ENCODE peak calls at places on chromosomes 1 and 21, in eight cellular contexts. I is SW480, G is nucleus accumbens, B is aorta, H is NCI-H345, M is Right ventricle myocardium superior, F is H54, W is HTR-8/SVneo. Y is an unnamed sample.

GRCh38 chr1:55209247-55209646 is 5.9 kb downstream of the USP24 start:
- DNase-seq in B (no peak), I (no peak), H (no peak), M (no peak), W (no peak), F (no peak), G (no peak), Y (peak; percentile 12)

GRCh38 chr1:88800382-88801051 is 90.8 kb downstream of the GTF2B start:
- DNase-seq in W (peak; percentile 8), M (no peak), I (no peak), G (no peak), B (no peak), F (no peak), H (no peak), Y (no peak)

GRCh38 chr21:44510508-44511218 is 29.3 kb downstream of the KRTAP10-1 start:
- DNase-seq in I (peak; percentile 79), G (peak; percentile 35), F (peak; percentile 70), B (peak; percentile 72), M (peak; percentile 67), W (peak; percentile 74), H (peak; percentile 33), Y (peak; percentile 63)

GRCh38 chr1:94783342-94784264 is 36.6 kb upstream of the SLC44A3 start:
- DNase-seq in M (peak; percentile 86), G (peak; percentile 53), W (peak; percentile 27), H (no peak), F (peak; percentile 52), B (peak; percentile 94), I (no peak), Y (no peak)

GRCh38 chr1:221431068-221431651 is 310.7 kb downstream of the DUSP10 start:
- DNase-seq in W (no peak), B (no peak), H (no peak), M (no peak), F (no peak), I (no peak), G (no peak), Y (no peak)

GRCh38 chr1:202592141-202592540 is 118.1 kb downstream of the SYT2 start:
- DNase-seq in G (no peak), B (no peak), M (no peak), F (no peak), W (no peak), H (no peak), I (no peak), Y (no peak)

GRCh38 chr21:41783476-41784150 is 16.8 kb upstream of the RIPK4 start:
- DNase-seq in H (peak; percentile 94), M (no peak), W (peak; percentile 53), F (peak; percentile 54), I (peak; percentile 98), B (no peak), G (no peak), Y (peak; percentile 94)

GRCh38 chr1:18458133-18458750 is 22.5 kb upstream of the KLHDC7A start:
- DNase-seq in I (no peak), G (no peak), H (no peak), B (no peak), F (no peak), W (no peak), M (no peak), Y (no peak)

GRCh38 chr21:44199448-44199847 is 41.3 kb downstream of the ICOSLG start:
- DNase-seq in B (no peak), G (no peak), M (no peak), F (no peak), H (no peak), I (no peak), W (no peak), Y (no peak)

GRCh38 chr1:45023663-45024062 is 11.6 kb downstream of the UROD start:
- DNase-seq in I (no peak), H (no peak), M (no peak), G (no peak), B (no peak), W (no peak), F (no peak), Y (no peak)

Y was measured in COR-L47.